ENCODE peak calls at places on chromosomes 7 and 10, in four cellular contexts. R is left ventricle myocardium inferior; P is CD8-positive, alpha-beta T cell; Z is BE2C. N is an unnamed sample. For H3K4me1, H3K36me3 and H3K9me3, the result is how much of the 10 kb centered on the place peaks cover.

GRCh38 chr7:150668472-150668911 is 17.0 kb upstream of the GIMAP2 start:
- DNase-seq in Z (no peak), P (peak), R (no peak), N (no peak)

GRCh38 chr7:28408105-28408973 is 4.0 kb upstream of the CREB5 start:
- DNase-seq in Z (peak), R (peak), P (no peak), N (no peak)

GRCh38 chr10:83023647-83024046 is 1115.7 kb upstream of the GHITM start:
- DNase-seq in R (no peak), P (no peak), Z (no peak), N (no peak)

GRCh38 chr10:95242581-95243317 is 48.1 kb downstream of the PDLIM1 start:
- DNase-seq in Z (peak), R (no peak), P (peak), N (peak)

GRCh38 chr10:62233494-62234283 is 35.0 kb downstream of the RTKN2 start:
- DNase-seq in P (no peak), R (no peak), Z (no peak), N (no peak)

GRCh38 chr7:158366346-158366745 is 221.3 kb downstream of the PTPRN2 start:
- DNase-seq in Z (peak), R (no peak), P (no peak), N (no peak)

GRCh38 chr10:4066581-4067403 is 281.8 kb upstream of the KLF6 start:
- DNase-seq in R (no peak), P (no peak), Z (peak), N (no peak)

GRCh38 chr7:114081606-114082425 is 163.0 kb upstream of the PPP1R3A start:
- DNase-seq in R (no peak), Z (no peak), P (no peak), N (peak)

GRCh38 chr10:18097524-18097923 is 42.7 kb upstream of the CACNB2 start:
- DNase-seq in P (no peak), R (no peak), Z (no peak), N (no peak)

GRCh38 chr10:33126118-33126517 is 168.1 kb upstream of the ITGB1 start:
- DNase-seq in R (no peak), Z (no peak), P (peak), N (peak)

GRCh38 chr7:2487586-2488271 is 11.5 kb upstream of the GRIFIN start:
- DNase-seq in Z (no peak), P (no peak), R (peak), N (peak)

GRCh38 chr7:151235091-151235787 is 3.0 kb downstream of the CHPF2 start:
- DNase-seq in P (no peak), R (no peak), Z (no peak), N (no peak)

GRCh38 chr7:5526190-5527037 is 102.8 kb upstream of the TNRC18 start:
- DNase-seq in Z (peak), P (no peak), R (peak), N (no peak)

GRCh38 chr10:109974509-109975191 is 33.1 kb upstream of the ADD3 start:
- DNase-seq in P (no peak), Z (peak), R (no peak), N (no peak)

GRCh38 chr10:4434105-4434504 is 391.9 kb upstream of the AKR1E2 start:
- DNase-seq in P (no peak), R (no peak), Z (no peak), N (no peak)

GRCh38 chr10:58513189-58514101 is 773 bp downstream of the BICC1 start:
- DNase-seq in R (peak), Z (peak), P (no peak), N (peak)

GRCh38 chr10:103630156-103630555 is 136.7 kb downstream of the NEURL1 start:
- DNase-seq in P (no peak), R (no peak), Z (no peak), N (no peak)

GRCh38 chr10:109104806-109105205 is 818.5 kb downstream of the XPNPEP1 start:
- DNase-seq in Z (no peak), P (no peak), R (no peak), N (no peak)

GRCh38 chr7:37462120-37462519 is 13.5 kb upstream of the ELMO1 start:
- DNase-seq in P (no peak), R (no peak), Z (no peak), N (no peak)

GRCh38 chr7:108503112-108504026 is 22.6 kb downstream of the PNPLA8 start:
- DNase-seq in Z (no peak), R (no peak), P (no peak), N (peak)

GRCh38 chr10:101143354-101143648 is 12.2 kb downstream of the TLX1 start:
- DNase-seq in R (no peak), P (no peak), Z (no peak), N (no peak)

GRCh38 chr7:16543456-16543855 is 16.8 kb downstream of the LRRC72 start:
- DNase-seq in R (no peak), P (no peak), Z (no peak), N (no peak)

GRCh38 chr10:128068398-128069285 is 57.6 kb downstream of the MKI67 start:
- DNase-seq in Z (no peak), R (no peak), P (no peak), N (no peak)
- H3K4me1 ChIP-seq in Z (under half), R (under half), P (under half), N (under half)

GRCh38 chr10:121469797-121470606 is 128.2 kb downstream of the FGFR2 start:
- DNase-seq in Z (no peak), R (no peak), P (no peak), N (no peak)
- H3K36me3 ChIP-seq in Z (under half), R (under half), P (under half), N (under half)

GRCh38 chr10:70192325-70192966 is 22.1 kb upstream of the SAR1A start:
- DNase-seq in R (no peak), Z (no peak), P (no peak), N (peak)
- H3K9me3 ChIP-seq in R (under half), Z (under half), P (under half), N (under half)

GRCh38 chr10:74333174-74333573 is 182.2 kb downstream of the ADK start:
- DNase-seq in P (no peak), Z (no peak), R (no peak), N (no peak)

GRCh38 chr10:74322565-74322964 is 171.5 kb downstream of the ADK start:
- DNase-seq in Z (no peak), R (no peak), P (no peak), N (no peak)

GRCh38 chr10:74332398-74332797 is 181.4 kb downstream of the ADK start:
- DNase-seq in P (no peak), R (no peak), Z (no peak), N (peak)

GRCh38 chr10:74329873-74330272 is 178.9 kb downstream of the ADK start:
- DNase-seq in P (no peak), Z (no peak), R (no peak), N (no peak)

DNA sequence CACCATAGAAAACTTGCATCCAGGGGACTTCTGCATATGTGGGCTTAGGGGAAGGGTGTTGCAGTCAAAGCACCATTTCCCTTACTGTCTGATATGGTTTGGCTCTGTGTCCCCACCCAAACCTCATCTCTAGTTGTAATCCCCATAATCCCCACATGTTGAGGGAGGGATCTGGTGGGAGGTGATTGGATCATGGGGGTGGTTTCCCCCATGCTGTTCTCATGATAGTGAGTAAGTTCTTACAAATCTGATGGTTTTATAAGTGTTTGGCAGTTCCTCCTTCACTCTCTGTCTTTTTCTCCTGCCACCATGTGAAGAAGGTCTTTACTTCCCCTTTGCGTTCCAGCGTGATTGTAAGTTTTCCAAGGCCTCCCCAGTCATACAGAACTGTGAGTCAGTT is 177.4 kb downstream of the ADK start:
- DNase-seq in P (no peak), R (no peak), Z (no peak), N (no peak)
- H3K4me1 ChIP-seq in P (under half), R (under half), Z (under half), N (under half)

DNA sequence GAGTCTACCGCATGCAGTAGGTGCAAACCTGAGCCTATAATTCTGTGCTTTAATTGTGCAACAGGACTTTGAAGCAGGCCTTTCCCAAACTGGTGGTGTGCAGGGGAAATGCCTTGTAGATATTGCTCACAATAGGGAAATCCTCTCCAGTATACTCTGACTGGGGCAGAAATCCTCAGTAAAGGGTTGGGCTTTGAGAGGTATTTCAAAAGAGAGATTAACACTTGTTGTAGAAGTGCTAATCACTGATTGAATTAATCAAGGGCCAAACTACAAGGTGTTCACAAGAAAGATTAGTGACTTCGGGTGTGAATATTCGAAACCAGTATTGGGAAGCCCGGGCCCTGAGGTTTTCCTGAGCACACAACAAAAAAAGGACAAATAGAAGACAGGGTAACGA is 58.5 kb upstream of the EXOC6 start:
- DNase-seq in P (no peak), R (no peak), Z (no peak), N (no peak)
- H3K36me3 ChIP-seq in P (under half), R (under half), Z (under half), N (under half)

GRCh38 chr7:57641521-57642067 is 191.6 kb downstream of the ZNF716 start:
- DNase-seq in Z (no peak), P (no peak), R (no peak), N (no peak)

GRCh38 chr7:57646219-57646900 is 196.4 kb downstream of the ZNF716 start:
- DNase-seq in P (no peak), Z (no peak), R (no peak), N (no peak)

GRCh38 chr7:57638651-57639050 is 188.7 kb downstream of the ZNF716 start:
- DNase-seq in Z (no peak), R (no peak), P (no peak), N (no peak)

GRCh38 chr7:57646901-57647246 is 196.9 kb downstream of the ZNF716 start:
- DNase-seq in Z (no peak), P (no peak), R (no peak), N (no peak)

DNA sequence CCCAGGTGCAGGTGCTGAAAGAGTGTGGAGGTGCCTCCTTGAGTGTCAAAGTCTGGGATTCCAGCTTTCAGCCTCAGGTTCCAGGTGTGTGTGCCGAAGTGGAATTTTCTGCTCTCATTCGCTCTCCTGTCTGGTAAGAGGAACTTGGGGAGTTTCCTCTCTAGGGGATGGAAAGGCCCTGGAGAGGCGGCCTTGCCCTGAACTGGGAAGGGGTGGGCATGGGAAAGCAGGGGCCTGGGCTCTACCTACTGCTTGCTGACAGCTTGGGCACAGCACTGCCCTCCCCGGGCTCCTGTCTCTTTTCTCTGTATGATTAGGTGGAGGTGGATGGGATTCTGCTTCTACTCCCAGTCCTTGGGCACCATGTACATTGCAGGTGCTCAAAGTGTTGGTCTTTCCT is 192.8 kb downstream of the ZNF716 start:
- DNase-seq in P (no peak), Z (no peak), R (no peak), N (no peak)
- H3K9me3 ChIP-seq in P (under half), Z (under half), R (under half), N (under half)

N was measured in SJCRH30.